ENCODE peak calls at places on chromosomes 3 and 15, in ten cellular contexts. M, A, Z, H, O, R, N, U, I and L are unnamed samples.

GRCh38 chr15:75966073-75966472 is 46.2 kb downstream of the NRG4 start:
- DNase-seq in M (no peak), A (no peak), Z (no peak), H (no peak), O (no peak), R (no peak), N (no peak), U (no peak), I (no peak), L (no peak)

GRCh38 chr3:170835346-170835745 is 34.6 kb downstream of the RPL22L1 start:
- DNase-seq in M (no peak), A (no peak), Z (no peak), H (peak), O (no peak), R (no peak), N (no peak), U (no peak), I (no peak), L (no peak)

GRCh38 chr3:9809239-9809614 is 835 bp upstream of the TTLL3 start:
- DNase-seq in M (no peak), A (no peak), Z (no peak), H (no peak), O (no peak), R (no peak), N (no peak), U (no peak), I (no peak), L (no peak)

GRCh38 chr15:36527512-36528162 is 51.8 kb upstream of the CDIN1 start:
- DNase-seq in M (no peak), A (no peak), Z (no peak), H (peak), O (no peak), R (no peak), N (no peak), U (no peak), I (no peak), L (no peak)

GRCh38 chr15:74332611-74333010 is 34.8 kb downstream of the CYP11A1 start:
- DNase-seq in M (no peak), A (no peak), Z (no peak), H (no peak), O (no peak), R (no peak), N (no peak), U (peak), I (no peak), L (no peak)

GRCh38 chr3:70992557-70992956 is 591.0 kb downstream of the FOXP1 start:
- DNase-seq in M (no peak), A (no peak), Z (no peak), H (no peak), O (no peak), R (no peak), N (no peak), U (no peak), I (no peak), L (no peak)

GRCh38 chr15:40339621-40339945 is 1.2 kb downstream of the CCDC9B start:
- DNase-seq in M (no peak), A (no peak), Z (no peak), H (no peak), O (no peak), R (no peak), N (no peak), U (no peak), I (peak), L (no peak)

GRCh38 chr3:179234244-179234643 is 16.7 kb downstream of the KCNMB3 start:
- DNase-seq in M (no peak), A (no peak), Z (no peak), H (peak), O (no peak), R (no peak), N (no peak), U (no peak), I (no peak), L (no peak)

GRCh38 chr3:9111349-9112265 is 137.8 kb downstream of the SRGAP3 start:
- DNase-seq in M (no peak), A (no peak), Z (no peak), H (no peak), O (no peak), R (no peak), N (no peak), U (no peak), I (no peak), L (no peak)

GRCh38 chr3:181709537-181710279 is 2.0 kb upstream of the SOX2 start:
- DNase-seq in M (peak), A (peak), Z (peak), H (peak), O (no peak), R (peak), N (peak), U (peak), I (no peak), L (peak)

GRCh38 chr3:172461530-172462138 is 13.4 kb upstream of the GHSR start:
- DNase-seq in M (no peak), A (no peak), Z (no peak), H (peak), O (no peak), R (no peak), N (no peak), U (no peak), I (no peak), L (no peak)

GRCh38 chr3:73298243-73299183 is 237.1 kb downstream of the EBLN2 start:
- DNase-seq in M (no peak), A (no peak), Z (no peak), H (no peak), O (no peak), R (no peak), N (no peak), U (no peak), I (no peak), L (no peak)

GRCh38 chr15:23687143-23687470 is at the start of gene NDN:
- DNase-seq in M (no peak), A (no peak), Z (no peak), H (no peak), O (peak), R (no peak), N (peak), U (peak), I (no peak), L (no peak)

GRCh38 chr15:52789601-52790165 is 453 bp downstream of the ONECUT1 start:
- DNase-seq in M (no peak), A (no peak), Z (no peak), H (no peak), O (peak), R (no peak), N (no peak), U (peak), I (no peak), L (no peak)

GRCh38 chr3:53650424-53650823 is 156.0 kb downstream of the CACNA1D start:
- DNase-seq in M (no peak), A (peak), Z (no peak), H (no peak), O (no peak), R (no peak), N (no peak), U (no peak), I (no peak), L (peak)

GRCh38 chr3:183148056-183148455 is 14.5 kb downstream of the LAMP3 start:
- DNase-seq in M (no peak), A (no peak), Z (no peak), H (no peak), O (no peak), R (no peak), N (no peak), U (no peak), I (no peak), L (no peak)

GRCh38 chr3:15858547-15859506 is 61.0 kb upstream of the ANKRD28 start:
- DNase-seq in M (peak), A (peak), Z (no peak), H (peak), O (peak), R (peak), N (peak), U (peak), I (peak), L (peak)

GRCh38 chr3:42651248-42652091 is 2.0 kb upstream of the ZBTB47 start:
- DNase-seq in M (no peak), A (no peak), Z (no peak), H (no peak), O (no peak), R (no peak), N (no peak), U (no peak), I (no peak), L (no peak)

GRCh38 chr15:20644026-20644425 is 102.4 kb upstream of the GOLGA6L6 start:
- DNase-seq in M (no peak), A (no peak), Z (no peak), H (no peak), O (no peak), R (no peak), N (no peak), U (no peak), I (no peak), L (no peak)

GRCh38 chr3:119380697-119381096 is 82.7 kb downstream of the TMEM39A start:
- DNase-seq in M (no peak), A (no peak), Z (no peak), H (peak), O (no peak), R (no peak), N (no peak), U (no peak), I (no peak), L (no peak)

GRCh38 chr3:184359610-184360009 is 1.8 kb downstream of the CLCN2 start:
- DNase-seq in M (no peak), A (no peak), Z (no peak), H (no peak), O (no peak), R (no peak), N (no peak), U (no peak), I (peak), L (no peak)

GRCh38 chr3:160129459-160130061 is 95.7 kb upstream of the C3orf80 start:
- DNase-seq in M (peak), A (peak), Z (no peak), H (peak), O (no peak), R (no peak), N (no peak), U (no peak), I (no peak), L (peak)

GRCh38 chr3:64054488-64054887 is 31.2 kb upstream of the PSMD6 start:
- DNase-seq in M (no peak), A (no peak), Z (no peak), H (no peak), O (no peak), R (no peak), N (no peak), U (no peak), I (no peak), L (no peak)

GRCh38 chr3:10703875-10704274 is 112.2 kb upstream of the SLC6A11 start:
- DNase-seq in M (peak), A (no peak), Z (no peak), H (peak), O (no peak), R (no peak), N (no peak), U (no peak), I (no peak), L (no peak)

GRCh38 chr15:35605790-35606189 is 59.8 kb upstream of the DPH6 start:
- DNase-seq in M (no peak), A (no peak), Z (no peak), H (no peak), O (no peak), R (no peak), N (no peak), U (no peak), I (no peak), L (no peak)

GRCh38 chr3:148023994-148024393 is 614.8 kb downstream of the ZIC1 start:
- DNase-seq in M (no peak), A (no peak), Z (no peak), H (no peak), O (no peak), R (no peak), N (no peak), U (no peak), I (no peak), L (no peak)

GRCh38 chr3:28114893-28115292 is 126.5 kb upstream of the CMC1 start:
- DNase-seq in M (no peak), A (no peak), Z (no peak), H (no peak), O (no peak), R (no peak), N (no peak), U (no peak), I (no peak), L (no peak)

GRCh38 chr3:66441124-66441523 is 59.7 kb downstream of the LRIG1 start:
- DNase-seq in M (no peak), A (no peak), Z (no peak), H (no peak), O (no peak), R (peak), N (no peak), U (no peak), I (no peak), L (no peak)

GRCh38 chr3:152405915-152406802 is 137.4 kb downstream of the MBNL1 start:
- DNase-seq in M (no peak), A (no peak), Z (no peak), H (peak), O (no peak), R (no peak), N (no peak), U (no peak), I (no peak), L (no peak)

GRCh38 chr15:98943609-98944111 is 63.9 kb downstream of the PGPEP1L start:
- DNase-seq in M (no peak), A (no peak), Z (no peak), H (no peak), O (no peak), R (no peak), N (no peak), U (no peak), I (no peak), L (no peak)

GRCh38 chr3:47008258-47008671 is 28.8 kb downstream of the NBEAL2 start:
- DNase-seq in M (no peak), A (no peak), Z (no peak), H (no peak), O (no peak), R (no peak), N (no peak), U (no peak), I (no peak), L (no peak)

GRCh38 chr3:124451655-124452317 is 278.5 kb upstream of the UMPS start:
- DNase-seq in M (no peak), A (no peak), Z (no peak), H (no peak), O (no peak), R (no peak), N (no peak), U (no peak), I (no peak), L (no peak)

GRCh38 chr3:195119461-195120198 is 151.3 kb downstream of the XXYLT1 start:
- DNase-seq in M (no peak), A (no peak), Z (no peak), H (no peak), O (no peak), R (no peak), N (no peak), U (no peak), I (no peak), L (no peak)

GRCh38 chr3:110650752-110651151 is 420.9 kb upstream of the NECTIN3 start:
- DNase-seq in M (no peak), A (no peak), Z (no peak), H (no peak), O (no peak), R (no peak), N (no peak), U (no peak), I (no peak), L (no peak)

GRCh38 chr3:147616998-147617619 is 207.9 kb downstream of the ZIC1 start:
- DNase-seq in M (no peak), A (no peak), Z (no peak), H (peak), O (no peak), R (no peak), N (no peak), U (no peak), I (no peak), L (no peak)

GRCh38 chr15:76185716-76186115 is 125.6 kb downstream of the ETFA start:
- DNase-seq in M (peak), A (peak), Z (no peak), H (peak), O (peak), R (no peak), N (no peak), U (no peak), I (no peak), L (peak)

GRCh38 chr15:59522988-59523461 is 85.0 kb downstream of the FAM81A start:
- DNase-seq in M (no peak), A (no peak), Z (no peak), H (no peak), O (no peak), R (no peak), N (no peak), U (no peak), I (no peak), L (no peak)

GRCh38 chr15:64426845-64427465 is 33.4 kb upstream of the ZNF609 start:
- DNase-seq in M (no peak), A (no peak), Z (no peak), H (peak), O (no peak), R (no peak), N (no peak), U (no peak), I (no peak), L (no peak)

DNA sequence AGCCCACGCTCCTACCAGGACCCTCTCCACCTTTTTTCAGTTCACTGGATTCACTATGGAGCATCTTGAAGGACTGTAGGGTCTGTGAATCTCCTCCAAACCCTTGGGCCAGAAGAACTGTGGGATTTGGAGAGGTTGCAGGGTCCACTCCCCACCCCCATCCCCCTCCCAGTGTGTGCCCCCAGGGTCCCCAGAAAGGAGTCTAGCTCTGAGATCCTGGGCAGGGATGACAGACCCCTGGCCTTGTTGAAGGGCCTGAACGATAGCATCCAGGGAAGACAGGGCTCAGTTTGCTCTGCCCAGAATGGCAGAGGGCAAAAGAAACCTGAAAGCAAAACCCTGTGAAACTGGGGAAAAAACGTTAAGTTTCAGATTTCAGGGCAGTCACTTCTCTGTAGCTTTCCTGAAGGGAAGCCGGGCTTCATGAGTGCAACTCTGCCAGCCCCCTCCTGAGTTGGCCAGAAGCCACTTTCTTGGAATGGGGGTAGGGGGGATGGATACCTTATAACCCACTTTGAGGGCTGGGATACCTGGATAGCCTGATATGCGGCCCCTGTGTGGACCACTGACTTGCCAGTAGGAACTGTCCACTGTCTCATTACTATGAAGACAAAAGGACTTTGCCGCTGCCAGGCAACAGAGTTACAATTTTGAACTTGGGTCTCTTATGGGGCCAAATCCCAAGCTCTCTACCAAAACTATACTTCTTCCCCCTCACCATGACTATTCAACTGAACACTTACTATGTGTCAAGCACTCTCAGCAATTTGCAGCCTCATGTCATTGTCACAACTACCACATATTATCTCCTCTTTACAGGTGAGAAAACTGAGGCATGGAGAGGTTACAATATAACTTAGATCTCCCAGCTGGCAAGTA is 1.6 kb upstream of the CISH start:
- DNase-seq in M (no peak), A (no peak), Z (no peak), H (no peak), O (peak), R (no peak), N (no peak), U (no peak), I (no peak), L (no peak)
- H3K4me3 ChIP-seq in M (no peak), A (no peak), Z (no peak), H (no peak), O (no peak), R (no peak), N (no peak), U (peak), I (no peak), L (no peak)

DNA sequence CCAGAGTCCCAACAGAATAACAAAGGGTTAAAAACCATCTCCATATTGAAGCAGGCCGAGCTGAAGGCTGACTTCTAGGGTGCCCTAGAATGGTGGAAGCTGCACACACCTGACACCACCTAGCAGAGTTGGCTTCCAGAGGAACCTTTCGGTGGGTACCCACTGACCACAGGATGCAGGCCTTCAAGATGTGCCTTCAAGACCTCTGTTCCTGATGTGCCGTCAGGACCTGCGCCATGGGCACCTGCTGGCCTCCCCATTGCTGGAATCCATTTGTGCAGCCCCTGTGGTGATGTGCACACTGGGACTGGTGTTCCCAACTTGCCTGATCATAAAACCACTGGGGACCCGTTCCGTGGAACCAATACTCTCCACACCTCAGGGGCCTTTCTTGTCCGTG is 35.7 kb upstream of the RPL32 start:
- DNase-seq in M (no peak), A (no peak), Z (no peak), H (no peak), O (no peak), R (no peak), N (no peak), U (no peak), I (no peak), L (no peak)
- TF ChIP-seq CTCF in M (no peak), A (no peak), Z (no peak), H (no peak), O (no peak), R (no peak), N (no peak), U (no peak), I (no peak), L (no peak)

DNA sequence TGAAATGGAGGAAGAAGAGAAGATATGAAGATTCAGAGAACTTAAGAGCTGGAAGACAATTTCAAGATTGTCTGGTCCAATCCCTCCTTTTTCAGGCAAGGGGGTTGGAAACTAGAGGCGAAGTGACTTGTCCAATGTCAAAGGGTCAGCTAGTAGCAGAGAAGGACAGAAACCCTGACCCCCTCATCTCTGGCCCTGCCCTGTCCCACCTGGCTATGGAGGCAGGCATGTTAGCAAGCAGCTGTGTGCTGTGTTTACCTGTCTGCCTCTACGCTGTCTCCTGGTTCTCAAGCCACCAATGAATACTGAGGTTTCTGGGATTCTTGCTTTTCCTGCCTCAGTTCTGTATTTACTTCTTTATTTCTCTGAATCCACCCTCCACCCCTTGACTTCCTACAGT is 342 bp downstream of the TGM5 start:
- DNase-seq in M (no peak), A (no peak), Z (no peak), H (no peak), O (no peak), R (no peak), N (no peak), U (no peak), I (no peak), L (no peak)
- H3K4me3 ChIP-seq in M (no peak), A (no peak), Z (no peak), H (no peak), O (no peak), R (no peak), N (no peak), U (no peak), I (no peak), L (no peak)

DNA sequence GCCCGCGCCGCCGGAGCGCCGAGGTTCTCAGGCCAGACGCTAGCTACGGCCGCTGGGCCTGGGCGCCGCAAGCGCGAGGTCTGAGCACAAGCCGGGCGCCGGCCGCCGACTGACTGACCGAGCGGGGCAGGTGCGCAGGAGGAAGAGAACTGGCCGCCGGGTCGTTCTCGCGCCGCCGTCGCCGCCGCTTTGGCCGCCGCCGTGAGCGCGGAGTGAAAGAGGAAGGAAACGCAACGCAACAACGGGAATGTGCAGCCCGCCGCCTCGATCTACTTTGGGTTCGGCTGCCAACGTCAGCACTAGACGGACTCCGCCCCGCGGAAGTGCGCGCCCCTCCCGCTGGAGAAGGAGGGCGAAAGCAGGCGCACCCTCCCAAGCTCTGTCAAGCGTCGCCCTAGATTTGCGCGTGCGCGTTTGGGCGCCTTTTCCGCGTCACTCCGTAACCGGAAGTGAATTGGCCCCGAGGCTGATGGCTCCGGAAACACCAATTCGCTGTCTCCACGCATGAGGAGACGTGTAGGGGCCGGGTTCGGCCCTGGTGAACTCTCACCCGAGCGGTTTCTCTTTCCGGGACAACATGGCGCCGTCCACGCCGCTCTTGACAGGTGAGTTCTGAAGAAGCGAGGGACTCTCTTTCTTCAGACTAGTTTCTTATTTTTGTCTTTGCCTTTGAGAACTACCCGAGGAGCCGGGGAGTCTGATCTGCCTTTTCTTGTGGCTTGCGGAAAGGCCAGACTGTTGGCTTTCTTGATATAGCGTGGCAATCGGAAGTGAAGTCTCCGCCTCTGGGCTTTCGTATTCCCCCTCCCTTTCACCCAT is at the start of the genes EIF2A and SERP1:
- DNase-seq in M (peak), A (peak), Z (peak), H (peak), O (peak), R (peak), N (peak), U (peak), I (peak), L (peak)
- TF ChIP-seq CTCF in M (no peak), A (no peak), Z (no peak), H (no peak), O (no peak), R (no peak), N (no peak), U (no peak), I (no peak), L (no peak)